ENCODE peak calls at places on chromosomes 12 and 14, in four cellular contexts. R is A549, E is GM12878, O is HepG2. H is an unnamed sample.

GRCh38 chr12:22537000-22537544 is 7.3 kb downstream of the C2CD5 start:
- DNase-seq in R (no peak), E (no peak), O (peak), H (no peak)

GRCh38 chr14:87691482-87691881 is 301.5 kb downstream of the GALC start:
- DNase-seq in R (no peak), E (no peak), O (no peak), H (no peak)

GRCh38 chr14:74135386-74135785 is 50.6 kb downstream of the LIN52 start:
- DNase-seq in R (no peak), E (no peak), O (no peak), H (no peak)

GRCh38 chr12:2324375-2324774 is 271.6 kb downstream of the CACNA1C start:
- DNase-seq in R (no peak), E (no peak), O (no peak), H (no peak)

GRCh38 chr12:46508651-46509050 is 136.1 kb upstream of the SLC38A2 start:
- DNase-seq in R (no peak), E (no peak), O (no peak), H (no peak)

GRCh38 chr12:10167588-10167987 is 4.3 kb downstream of the OLR1 start:
- DNase-seq in R (no peak), E (no peak), O (peak), H (no peak)

GRCh38 chr12:20220339-20220738 is 148.0 kb upstream of the PDE3A start:
- DNase-seq in R (peak), E (peak), O (no peak), H (no peak)

GRCh38 chr12:129325566-129325965 is 472.3 kb downstream of the GLT1D1 start:
- DNase-seq in R (no peak), E (no peak), O (no peak), H (no peak)

GRCh38 chr14:69878251-69878650 is 965 bp upstream of the SMOC1 start:
- DNase-seq in R (no peak), E (no peak), O (no peak), H (no peak)

GRCh38 chr12:75635606-75636444 is 124.4 kb upstream of the KRR1 start:
- DNase-seq in R (peak), E (no peak), O (peak), H (peak)

GRCh38 chr12:51424662-51425539 is at the start of gene SLC4A8:
- DNase-seq in R (peak), E (no peak), O (peak), H (peak)

GRCh38 chr12:125187148-125187733 is 122.0 kb downstream of the AACS start:
- DNase-seq in R (no peak), E (no peak), O (no peak), H (no peak)

GRCh38 chr12:124480469-124481256 is 86.7 kb downstream of the NCOR2 start:
- DNase-seq in R (peak), E (peak), O (peak), H (peak)

GRCh38 chr14:26414933-26415332 is 182.9 kb downstream of the NOVA1 start:
- DNase-seq in R (peak), E (no peak), O (no peak), H (no peak)

GRCh38 chr12:32918890-32919791 is 22.6 kb upstream of the PKP2 start:
- DNase-seq in R (peak), E (no peak), O (peak), H (peak)

GRCh38 chr14:35352274-35353233 is 52.0 kb downstream of the NFKBIA start:
- DNase-seq in R (no peak), E (no peak), O (no peak), H (no peak)

GRCh38 chr12:26528943-26529342 is 304.1 kb downstream of the ITPR2 start:
- DNase-seq in R (no peak), E (no peak), O (no peak), H (no peak)

GRCh38 chr12:13976880-13977279 is 4.5 kb downstream of the GRIN2B start:
- DNase-seq in R (no peak), E (no peak), O (no peak), H (no peak)

GRCh38 chr12:74747305-74747704 is 209.7 kb downstream of the ATXN7L3B start:
- DNase-seq in R (peak), E (no peak), O (no peak), H (no peak)

GRCh38 chr12:42070056-42070455 is 74.6 kb downstream of the GXYLT1 start:
- DNase-seq in R (no peak), E (no peak), O (no peak), H (no peak)

GRCh38 chr14:69190191-69190590 is 1.1 kb upstream of the EXD2 start:
- DNase-seq in R (no peak), E (no peak), O (no peak), H (no peak)

GRCh38 chr14:58666737-58667136 is 29.0 kb downstream of the DACT1 start:
- DNase-seq in R (no peak), E (no peak), O (no peak), H (no peak)

GRCh38 chr14:67480011-67480410 is 8.5 kb downstream of the TMEM229B start:
- DNase-seq in R (no peak), E (no peak), O (no peak), H (peak)

GRCh38 chr12:90682398-90682797 is 272.6 kb downstream of the CCER1 start:
- DNase-seq in R (no peak), E (no peak), O (no peak), H (no peak)

GRCh38 chr14:23435540-23436326 is at the start of gene MYH7:
- DNase-seq in R (no peak), E (no peak), O (peak), H (no peak)

GRCh38 chr12:66596189-66596588 is 82.7 kb downstream of the GRIP1 start:
- DNase-seq in R (no peak), E (no peak), O (no peak), H (no peak)

GRCh38 chr14:101740981-101741380 is 20.5 kb upstream of the PPP2R5C start:
- DNase-seq in R (no peak), E (no peak), O (no peak), H (no peak)

GRCh38 chr14:42174357-42174756 is 567.7 kb downstream of the LRFN5 start:
- DNase-seq in R (no peak), E (no peak), O (no peak), H (no peak)

GRCh38 chr14:59464651-59465569 is at the start of gene GPR135:
- DNase-seq in R (no peak), E (no peak), O (peak), H (no peak)

GRCh38 chr14:64758025-64758521 is 53.8 kb downstream of the PLEKHG3 start:
- DNase-seq in R (peak), E (no peak), O (no peak), H (no peak)

GRCh38 chr12:18703326-18703725 is 34.5 kb downstream of the PLCZ1 start:
- DNase-seq in R (no peak), E (no peak), O (no peak), H (no peak)

GRCh38 chr12:67991158-67991557 is 1.9 kb downstream of the IFNG-AS1 start:
- DNase-seq in R (no peak), E (no peak), O (no peak), H (no peak)

GRCh38 chr12:29889737-29890136 is 106.0 kb upstream of the TMTC1 start:
- DNase-seq in R (peak), E (no peak), O (peak), H (peak)

GRCh38 chr12:100794441-100795192 is at the start of gene ANO4:
- DNase-seq in R (no peak), E (no peak), O (no peak), H (no peak)

GRCh38 chr14:36582011-36582873 is at the start of gene NKX2-8:
- DNase-seq in R (peak), E (no peak), O (no peak), H (no peak)

GRCh38 chr14:36582874-36583241 is 444 bp upstream of the NKX2-8 start:
- DNase-seq in R (no peak), E (no peak), O (no peak), H (no peak)

GRCh38 chr14:36580141-36580855 is 2.1 kb downstream of the NKX2-8 start:
- DNase-seq in R (no peak), E (no peak), O (no peak), H (no peak)

GRCh38 chr14:36579573-36580140 is 2.8 kb downstream of the NKX2-8 start:
- DNase-seq in R (no peak), E (no peak), O (no peak), H (no peak)

GRCh38 chr14:36580856-36581831 is 1.3 kb downstream of the NKX2-8 start:
- DNase-seq in R (peak), E (no peak), O (no peak), H (no peak)
- TF ChIP-seq CHD2 in R (no peak), E (no peak), O (no peak), H (no peak)

GRCh38 chr14:105943973-105944602 is 417.7 kb downstream of the TMEM121 start:
- DNase-seq in R (no peak), E (no peak), O (peak), H (no peak)

GRCh38 chr14:105944632-105945610 is 418.5 kb downstream of the TMEM121 start:
- DNase-seq in R (peak), E (no peak), O (peak), H (peak)

GRCh38 chr14:105947599-105947998 is 421.2 kb downstream of the TMEM121 start:
- DNase-seq in R (no peak), E (no peak), O (no peak), H (no peak)

GRCh38 chr14:105941226-105942166 is 415.1 kb downstream of the TMEM121 start:
- DNase-seq in R (no peak), E (no peak), O (no peak), H (no peak)

DNA sequence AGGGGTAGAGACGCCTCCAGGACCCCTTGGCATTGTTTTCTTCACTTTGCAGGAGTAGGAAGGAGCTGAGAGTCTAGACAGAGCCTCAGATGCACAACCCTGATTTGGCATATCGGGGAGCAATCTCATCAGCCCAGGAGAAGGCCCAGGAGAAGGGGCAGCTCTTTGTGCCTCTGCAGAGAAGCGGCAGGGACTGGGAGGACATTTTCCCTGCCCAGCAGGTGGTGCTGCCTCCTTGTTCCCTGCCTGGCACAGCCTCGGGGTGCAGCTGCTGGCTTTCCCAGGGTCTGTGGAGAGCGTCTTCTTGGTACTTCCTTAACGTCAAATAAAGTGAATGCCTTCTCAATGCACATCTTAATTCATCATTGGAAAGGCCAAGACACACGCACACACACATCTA is 419.5 kb downstream of the TMEM121 start:
- DNase-seq in R (peak), E (no peak), O (no peak), H (no peak)
- TF ChIP-seq ESRRA in R (no peak), E (no peak), O (no peak), H (no peak)

GRCh38 chr12:95216704-95217376 is 427 bp downstream of the FGD6 start:
- DNase-seq in R (peak), E (no peak), O (peak), H (no peak)
- TF ChIP-seq CHD2 in R (no peak), E (no peak), O (no peak), H (no peak)

GRCh38 chr12:288687-289086 is 26.1 kb upstream of the SLC6A13 start:
- DNase-seq in R (peak), E (no peak), O (no peak), H (no peak)
- TF ChIP-seq ESRRA in R (no peak), E (no peak), O (no peak), H (no peak)